ENCODE peak calls at places on chromosomes 4 and X, in seven cellular contexts. G is naive thymus-derived CD4-positive, alpha-beta T cell; I is adipocyte; S is chondrocyte; C is T-helper 2 cell; Y is kidney epithelial cell; O is HT1080. Z is an unnamed sample.

GRCh38 chrX:103716967-103717366 is 6.3 kb downstream of the TMEM31 start:
- DNase-seq in G (no peak), I (peak; percentile 59), S (no peak), C (no peak), Y (no peak), O (peak; percentile 78), Z (peak; percentile 89)

GRCh38 chr4:180636696-180637095 is 1606.5 kb upstream of the TENM3 start:
- DNase-seq in G (no peak), I (peak; percentile 90), S (no peak), C (no peak), Y (peak; percentile 56), O (peak; percentile 53), Z (peak; percentile 44)

GRCh38 chr4:146442801-146443200 is 78.9 kb downstream of the SLC10A7 start:
- DNase-seq in G (no peak), I (peak; percentile 63), S (no peak), C (no peak), Y (no peak), O (peak; percentile 25), Z (peak; percentile 75)

GRCh38 chr4:37604464-37604863 is 81.7 kb downstream of the RELL1 start:
- DNase-seq in G (no peak), I (peak; percentile 7), S (no peak), C (peak; percentile 22), Y (no peak), O (peak; percentile 66), Z (peak; percentile 68)

GRCh38 chr4:91909963-91910362 is 393.8 kb upstream of the GRID2 start:
- DNase-seq in G (no peak), I (no peak), S (no peak), C (no peak), Y (no peak), O (peak; percentile 1), Z (no peak)

GRCh38 chr4:165609653-165610052 is 230.8 kb downstream of the CPE start:
- DNase-seq in G (no peak), I (no peak), S (no peak), C (no peak), Y (no peak), O (no peak), Z (no peak)

GRCh38 chr4:102042843-102043802 is 252.6 kb downstream of the BANK1 start:
- DNase-seq in G (no peak), I (no peak), S (no peak), C (no peak), Y (no peak), O (no peak), Z (no peak)

GRCh38 chr4:57098415-57098814 is 11.8 kb downstream of the IGFBP7 start:
- DNase-seq in G (no peak), I (no peak), S (no peak), C (no peak), Y (no peak), O (no peak), Z (no peak)

GRCh38 chr4:98148856-98149255 is 5.6 kb upstream of the STPG2 start:
- DNase-seq in G (no peak), I (peak; percentile 65), S (no peak), C (peak; percentile 18), Y (no peak), O (peak; percentile 43), Z (no peak)

GRCh38 chrX:18353931-18354368 is 538 bp downstream of the SCML2 start:
- DNase-seq in G (peak; percentile 11), I (peak; percentile 29), S (no peak), C (peak; percentile 19), Y (no peak), O (no peak), Z (no peak)

GRCh38 chr4:188930822-188931221 is 791.6 kb downstream of the TRIML1 start:
- DNase-seq in G (no peak), I (no peak), S (no peak), C (no peak), Y (no peak), O (no peak), Z (no peak)

GRCh38 chrX:24494544-24495113 is 29.5 kb downstream of the PDK3 start:
- DNase-seq in G (no peak), I (peak; percentile 59), S (no peak), C (no peak), Y (peak; percentile 54), O (peak; percentile 79), Z (peak; percentile 80)

GRCh38 chr4:111362891-111363290 is 740.0 kb upstream of the PITX2 start:
- DNase-seq in G (no peak), I (peak; percentile 59), S (no peak), C (no peak), Y (no peak), O (no peak), Z (peak; percentile 35)

GRCh38 chrX:107978080-107978479 is 4.1 kb downstream of the TEX13B start:
- DNase-seq in G (no peak), I (no peak), S (no peak), C (no peak), Y (no peak), O (no peak), Z (no peak)

GRCh38 chr4:73450398-73451004 is 14.5 kb downstream of the AFP start:
- DNase-seq in G (no peak), I (peak; percentile 81), S (peak; percentile 39), C (no peak), Y (peak; percentile 34), O (peak; percentile 89), Z (peak; percentile 89)

GRCh38 chrX:148633509-148633908 is 133.1 kb downstream of the AFF2 start:
- DNase-seq in G (no peak), I (no peak), S (no peak), C (no peak), Y (no peak), O (no peak), Z (no peak)

GRCh38 chr4:37719021-37719420 is 32.8 kb upstream of the RELL1 start:
- DNase-seq in G (no peak), I (no peak), S (no peak), C (no peak), Y (no peak), O (no peak), Z (peak; percentile 40)

GRCh38 chr4:78989697-78990270 is 50.5 kb upstream of the PAQR3 start:
- DNase-seq in G (no peak), I (no peak), S (no peak), C (no peak), Y (no peak), O (no peak), Z (no peak)

GRCh38 chr4:91319869-91320268 is 983.9 kb upstream of the GRID2 start:
- DNase-seq in G (no peak), I (no peak), S (no peak), C (no peak), Y (no peak), O (no peak), Z (no peak)

GRCh38 chrX:24858004-24858746 is 157.6 kb downstream of the ARX start:
- DNase-seq in G (no peak), I (peak; percentile 75), S (no peak), C (no peak), Y (no peak), O (peak; percentile 4), Z (peak; percentile 34)

GRCh38 chr4:139018971-139019758 is 3.6 kb downstream of the NOCT start:
- DNase-seq in G (no peak), I (peak; percentile 60), S (no peak), C (no peak), Y (no peak), O (no peak), Z (peak; percentile 85)

GRCh38 chr4:77203380-77204197 is 46.6 kb downstream of the CCNG2 start:
- DNase-seq in G (peak; percentile 70), I (peak; percentile 91), S (no peak), C (peak; percentile 81), Y (peak; percentile 51), O (peak; percentile 61), Z (peak; percentile 82)

GRCh38 chrX:46381630-46382029 is 163.6 kb downstream of the ZNF674 start:
- DNase-seq in G (peak; percentile 8), I (peak; percentile 15), S (no peak), C (peak; percentile 53), Y (no peak), O (no peak), Z (peak; percentile 17)

GRCh38 chr4:4377683-4378082 is 9.2 kb upstream of the NSG1 start:
- DNase-seq in G (no peak), I (no peak), S (peak; percentile 34), C (no peak), Y (no peak), O (no peak), Z (no peak)

GRCh38 chr4:155759372-155760252 is 791 bp downstream of the GUCY1B1 start:
- DNase-seq in G (no peak), I (peak; percentile 73), S (peak; percentile 89), C (no peak), Y (no peak), O (no peak), Z (peak; percentile 16)

GRCh38 chrX:119218198-119218597 is 17.9 kb upstream of the PGRMC1 start:
- DNase-seq in G (no peak), I (peak; percentile 50), S (no peak), C (no peak), Y (no peak), O (no peak), Z (peak; percentile 15)

GRCh38 chrX:56784666-56785065 is 55.6 kb downstream of the NBDY start:
- DNase-seq in G (no peak), I (no peak), S (peak; percentile 48), C (no peak), Y (no peak), O (no peak), Z (no peak)

GRCh38 chrX:42246814-42247213 is 323.5 kb upstream of the CASK start:
- DNase-seq in G (no peak), I (peak; percentile 13), S (no peak), C (no peak), Y (no peak), O (peak; percentile 0), Z (no peak)

GRCh38 chrX:133364201-133364600 is 51.1 kb downstream of the GPC4 start:
- DNase-seq in G (no peak), I (peak; percentile 47), S (no peak), C (no peak), Y (no peak), O (no peak), Z (peak; percentile 1)

GRCh38 chr4:1520145-1520661 is 114.0 kb upstream of the NKX1-1 start:
- DNase-seq in G (no peak), I (no peak), S (peak; percentile 74), C (no peak), Y (no peak), O (no peak), Z (no peak)

GRCh38 chr4:38279077-38279476 is 318.9 kb downstream of the PTTG2 start:
- DNase-seq in G (no peak), I (no peak), S (no peak), C (no peak), Y (no peak), O (no peak), Z (no peak)

GRCh38 chr4:137307806-137308205 is 224.5 kb downstream of the PCDH18 start:
- DNase-seq in G (no peak), I (peak; percentile 78), S (no peak), C (no peak), Y (no peak), O (peak; percentile 44), Z (peak; percentile 82)

GRCh38 chrX:47093248-47093647 is 15.0 kb downstream of the RGN start:
- DNase-seq in G (no peak), I (peak; percentile 71), S (no peak), C (peak; percentile 46), Y (no peak), O (no peak), Z (peak; percentile 55)

Z was measured in IMR-90.